ENCODE peak calls at places on chromosomes 13 and 19, in seven cellular contexts. R is tibial nerve, K is upper lobe of right lung, F is bronchial epithelial cell, O is Caco-2, I is PC-9, W is neuronal stem cell. D is an unnamed sample.
A peak's percentile ranks its signal among the peaks of the same experiment; 100 is the strongest.

GRCh38 chr19:58261600-58261967 is 17.2 kb upstream of the ZNF8 start:
- DNase-seq in F (no peak), K (no peak), O (no peak), I (no peak), R (no peak), W (no peak), D (no peak)

GRCh38 chr19:51696606-51697005 is 3.5 kb downstream of the SPACA6 start:
- DNase-seq in O (no peak), W (no peak), R (no peak), I (no peak), K (no peak), F (no peak), D (no peak)

GRCh38 chr13:25806304-25806974 is 245.4 kb downstream of the SHISA2 start:
- DNase-seq in W (no peak), O (no peak), I (no peak), R (no peak), F (peak; percentile 19), K (no peak), D (no peak)

GRCh38 chr19:6663236-6664187 is 6.4 kb downstream of the TNFSF14 start:
- DNase-seq in I (peak; percentile 35), W (no peak), O (no peak), F (no peak), R (no peak), K (no peak), D (no peak)

GRCh38 chr19:28019901-28020300 is 1193.0 kb downstream of the UQCRFS1 start:
- DNase-seq in W (no peak), I (no peak), O (no peak), F (no peak), R (no peak), K (no peak), D (no peak)

GRCh38 chr13:21637296-21637695 is 33.3 kb upstream of the MICU2 start:
- DNase-seq in K (peak; percentile 87), W (no peak), O (no peak), I (peak; percentile 79), F (peak; percentile 98), R (no peak), D (no peak)

GRCh38 chr13:21336609-21337008 is 122.5 kb downstream of the ZDHHC20 start:
- DNase-seq in R (no peak), W (no peak), K (no peak), I (no peak), O (no peak), F (no peak), D (no peak)

GRCh38 chr13:34926513-34926912 is 15.6 kb upstream of the NBEA start:
- DNase-seq in K (no peak), R (no peak), O (no peak), F (peak; percentile 59), I (no peak), W (no peak), D (no peak)

GRCh38 chr19:46191972-46192371 is 37.6 kb upstream of the IGFL1 start:
- DNase-seq in R (no peak), F (no peak), K (no peak), I (peak; percentile 73), W (no peak), O (no peak), D (no peak)

GRCh38 chr13:94249512-94249911 is 230.0 kb downstream of the DCT start:
- DNase-seq in O (no peak), R (no peak), I (peak; percentile 51), K (no peak), W (peak; percentile 20), F (no peak), D (no peak)

GRCh38 chr13:33263484-33263883 is 22.1 kb downstream of the STARD13 start:
- DNase-seq in O (no peak), R (no peak), W (no peak), K (no peak), F (no peak), I (no peak), D (no peak)

GRCh38 chr19:17933414-17934129 is 757 bp downstream of the CCDC124 start:
- DNase-seq in O (no peak), I (peak; percentile 95), W (no peak), R (no peak), F (peak; percentile 90), K (no peak), D (no peak)

GRCh38 chr19:11578342-11579142 is 1.1 kb upstream of the ACP5 start:
- DNase-seq in K (peak; percentile 92), R (no peak), I (no peak), F (no peak), O (no peak), W (no peak), D (peak; percentile 64)

GRCh38 chr19:14577885-14578427 is 4.9 kb upstream of the CLEC17A start:
- DNase-seq in F (no peak), I (no peak), K (no peak), W (no peak), O (no peak), R (no peak), D (peak; percentile 88)

GRCh38 chr13:76319921-76320320 is 566.3 kb downstream of the KCTD12 start:
- DNase-seq in I (no peak), O (no peak), K (no peak), R (no peak), F (no peak), W (no peak), D (no peak)

GRCh38 chr13:38135590-38135989 is 214.1 kb upstream of the UFM1 start:
- DNase-seq in I (no peak), O (no peak), F (no peak), R (no peak), W (no peak), K (no peak), D (no peak)
- H3K36me3 ChIP-seq in I (no peaks in the 10 kb centered on the region), O (no peaks in the 10 kb centered on the region), F (no peaks in the 10 kb centered on the region), R (no peaks in the 10 kb centered on the region), W (no peaks in the 10 kb centered on the region), K (no peaks in the 10 kb centered on the region), D (no peaks in the 10 kb centered on the region)

GRCh38 chr13:114324334-114324733 is 10.0 kb downstream of the CHAMP1 start:
- DNase-seq in K (no peak), W (no peak), F (no peak), I (no peak), R (no peak), O (no peak), D (no peak)
- H3K36me3 ChIP-seq in K (peaks cover 44% of the 10 kb centered on the region), W (peaks cover 33% of the 10 kb centered on the region), F (peaks cover 8% of the 10 kb centered on the region), I (peaks cover 17% of the 10 kb centered on the region), R (peaks cover 6% of the 10 kb centered on the region), O (no peaks in the 10 kb centered on the region), D (peaks cover 93% of the 10 kb centered on the region)

DNA sequence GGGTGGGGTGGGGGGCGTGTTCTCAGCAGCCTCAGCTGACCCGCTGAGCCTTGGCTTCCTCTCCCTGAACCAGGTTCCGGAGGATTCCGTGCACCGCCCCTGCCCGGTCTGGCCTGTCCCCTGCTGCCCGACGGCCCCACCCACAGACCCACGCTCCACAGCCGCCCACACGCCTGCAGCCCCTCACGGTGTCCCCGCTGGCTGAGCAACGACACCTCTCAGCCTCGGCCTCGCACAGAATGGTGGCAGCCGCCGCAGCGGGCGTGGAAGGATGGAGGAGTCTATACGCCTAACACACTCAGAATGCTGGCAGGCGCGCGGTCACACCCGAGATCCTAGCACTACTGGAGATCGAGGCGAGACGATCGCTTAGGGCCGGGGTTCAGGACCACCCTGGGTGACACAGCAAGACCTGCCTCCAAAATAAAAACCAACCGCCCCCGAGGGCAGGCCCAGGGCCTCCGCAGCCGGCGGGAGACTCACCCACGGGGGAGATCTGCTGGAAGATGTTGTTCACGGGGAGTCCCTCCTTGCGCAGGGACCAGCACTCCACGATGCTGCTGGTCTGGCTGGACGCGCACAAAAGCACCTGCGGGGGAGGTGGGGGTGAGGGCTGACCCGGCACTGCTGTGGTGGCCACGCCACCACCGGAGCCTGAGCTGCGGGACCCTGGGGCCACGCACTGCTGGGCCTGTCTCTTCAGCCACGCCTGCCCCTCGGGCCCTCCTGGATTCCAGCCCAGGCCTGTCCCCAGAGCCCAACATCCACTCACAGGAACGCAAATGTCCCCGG is 8.4 kb downstream of the MED16 start:
- DNase-seq in O (no peak), K (peak; percentile 62), W (no peak), R (no peak), F (no peak), I (no peak), D (no peak)
- H3K36me3 ChIP-seq in O (peaks cover 2% of the 10 kb centered on the region), K (peaks cover 63% of the 10 kb centered on the region), W (peaks cover 58% of the 10 kb centered on the region), R (peaks cover 26% of the 10 kb centered on the region), F (peaks cover 40% of the 10 kb centered on the region), I (peaks cover 8% of the 10 kb centered on the region), D (peaks cover 52% of the 10 kb centered on the region)

DNA sequence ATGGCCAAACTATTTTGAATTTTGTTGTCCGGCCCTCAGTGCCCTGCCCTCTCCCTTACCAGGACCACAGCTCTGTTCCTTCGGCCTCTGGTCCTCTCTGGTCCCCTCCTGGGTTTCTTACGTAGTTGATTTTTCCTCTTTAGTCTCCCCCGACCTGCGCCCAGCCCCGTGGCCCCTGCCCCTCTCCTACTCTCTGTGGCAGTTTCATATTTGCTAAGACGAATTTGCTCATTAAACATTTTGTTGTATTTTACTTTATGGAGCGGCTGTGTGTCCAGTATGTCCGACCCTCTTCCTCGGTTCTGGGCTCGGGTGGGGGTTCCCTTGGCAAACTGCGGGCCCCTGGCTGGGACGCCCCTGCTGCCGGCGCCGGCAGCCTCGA is 576 bp upstream of the EPN1 start:
- DNase-seq in I (no peak), W (no peak), O (no peak), R (no peak), K (no peak), F (no peak), D (no peak)
- H3K36me3 ChIP-seq in I (peaks cover 33% of the 10 kb centered on the region), W (peaks cover 35% of the 10 kb centered on the region), O (peaks cover 10% of the 10 kb centered on the region), R (peaks cover 33% of the 10 kb centered on the region), K (peaks cover 58% of the 10 kb centered on the region), F (peaks cover 30% of the 10 kb centered on the region), D (peaks cover 86% of the 10 kb centered on the region)

GRCh38 chr13:46631184-46631542 is 78.2 kb downstream of the LRCH1 start:
- DNase-seq in I (no peak), O (no peak), R (no peak), F (no peak), W (no peak), K (no peak), D (no peak)
- H3K36me3 ChIP-seq in I (no peaks in the 10 kb centered on the region), O (no peaks in the 10 kb centered on the region), R (no peaks in the 10 kb centered on the region), F (no peaks in the 10 kb centered on the region), W (no peaks in the 10 kb centered on the region), K (no peaks in the 10 kb centered on the region), D (no peaks in the 10 kb centered on the region)

DNA sequence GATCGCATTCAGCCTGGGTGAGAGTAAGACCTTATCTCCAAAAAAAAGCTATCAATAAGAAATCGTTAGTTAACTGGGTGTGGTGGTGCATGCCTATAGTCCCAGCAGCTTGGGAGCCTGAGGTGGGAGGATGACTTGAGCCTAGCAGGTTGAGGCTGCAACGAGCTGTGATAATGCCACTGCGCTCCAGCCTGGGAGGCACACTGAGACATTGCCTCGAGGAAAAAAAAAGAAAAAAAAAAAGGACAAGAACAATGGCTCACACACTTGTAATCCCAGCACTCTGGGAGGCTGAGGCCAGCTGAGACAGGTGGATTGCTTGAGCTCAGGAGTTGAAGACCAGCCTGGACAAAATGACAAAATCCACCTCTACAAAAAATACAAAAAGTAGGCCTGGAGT is 16.1 kb downstream of the PSPC1 start:
- DNase-seq in R (no peak), K (no peak), I (no peak), F (peak; percentile 3), O (peak; percentile 47), W (peak; percentile 26), D (no peak)
- H3K36me3 ChIP-seq in R (no peaks in the 10 kb centered on the region), K (peaks cover 71% of the 10 kb centered on the region), I (peaks cover 22% of the 10 kb centered on the region), F (no peaks in the 10 kb centered on the region), O (no peaks in the 10 kb centered on the region), W (peaks cover 19% of the 10 kb centered on the region), D (peaks cover 99% of the 10 kb centered on the region)